ENCODE peak calls at places on chromosomes 4 and X, in seven cellular contexts. U is activated CD4-positive, CD25-positive, alpha-beta regulatory T cell; W is immature natural killer cell; I is HT-29; J is mucosa of gallbladder; Z is fibroblast of the conjunctiva; A is stimulated activated naive CD4-positive, alpha-beta T cell. T is an unnamed sample.

GRCh38 chr4:21507439-21507838 is 441.1 kb downstream of the KCNIP4 start:
- DNase-seq in U (no peak), I (peak), J (no peak), A (no peak), Z (peak), W (no peak), T (peak)

GRCh38 chr4:47213106-47213505 is 181.7 kb downstream of the GABRB1 start:
- DNase-seq in A (no peak), I (no peak), U (no peak), J (no peak), W (no peak), Z (no peak), T (no peak)

GRCh38 chrX:154132366-154132765 is 11.7 kb upstream of the OPN1LW start:
- DNase-seq in I (no peak), Z (no peak), U (no peak), J (no peak), W (no peak), A (no peak), T (no peak)

GRCh38 chrX:24838624-24839023 is 144.9 kb downstream of the POLA1 start:
- DNase-seq in Z (no peak), W (peak), I (peak), A (no peak), U (no peak), J (no peak), T (peak)

GRCh38 chr4:145099653-145100052 is 1.5 kb downstream of the ABCE1 start:
- DNase-seq in U (no peak), W (no peak), J (no peak), A (no peak), Z (no peak), I (peak), T (no peak)

GRCh38 chr4:67570537-67570936 is 12.0 kb downstream of the STAP1 start:
- DNase-seq in J (no peak), I (no peak), W (no peak), U (no peak), Z (no peak), A (no peak), T (no peak)

GRCh38 chr4:145216532-145216931 is 36.1 kb upstream of the OTUD4 start:
- DNase-seq in W (no peak), J (no peak), A (no peak), I (peak), Z (peak), U (no peak), T (peak)

GRCh38 chrX:69503228-69503834 is 795 bp upstream of the NALF2 start:
- DNase-seq in Z (no peak), U (no peak), I (no peak), W (no peak), A (no peak), J (no peak), T (no peak)

GRCh38 chrX:16771483-16772398 is 14.5 kb upstream of the TXLNG start:
- DNase-seq in I (peak), W (no peak), U (no peak), A (no peak), J (peak), Z (peak), T (peak)

GRCh38 chr4:107444-108429 is 16.6 kb upstream of the ZNF718 start:
- DNase-seq in I (no peak), J (no peak), W (no peak), U (no peak), Z (no peak), A (no peak), T (no peak)

GRCh38 chr4:7785017-7785416 is 154.6 kb downstream of the AFAP1 start:
- DNase-seq in A (no peak), U (no peak), I (no peak), Z (no peak), J (no peak), W (no peak), T (no peak)

GRCh38 chrX:102067966-102068723 is 57.3 kb upstream of the TCEAL2 start:
- DNase-seq in A (peak), Z (no peak), W (peak), J (peak), I (peak), U (no peak), T (peak)

GRCh38 chrX:125205918-125206665 is 113.6 kb upstream of the TEX13C start:
- DNase-seq in A (no peak), W (no peak), J (no peak), U (no peak), Z (no peak), I (no peak), T (no peak)

GRCh38 chr4:118917582-118917981 is 28.9 kb downstream of the SYNPO2 start:
- DNase-seq in A (no peak), J (no peak), Z (no peak), U (no peak), I (no peak), W (no peak), T (no peak)

GRCh38 chrX:18172970-18173369 is 47.7 kb downstream of the BEND2 start:
- DNase-seq in Z (no peak), A (no peak), I (no peak), J (no peak), U (no peak), W (no peak), T (no peak)

GRCh38 chr4:188127157-188127874 is 11.9 kb upstream of the TRIML1 start:
- DNase-seq in U (no peak), A (no peak), I (no peak), Z (peak), W (no peak), J (no peak), T (peak)

GRCh38 chrX:77014655-77015377 is 432.4 kb upstream of the FGF16 start:
- DNase-seq in U (no peak), I (peak), Z (no peak), J (no peak), W (no peak), A (no peak), T (peak)

GRCh38 chr4:7872264-7872771 is 67.3 kb downstream of the AFAP1 start:
- DNase-seq in A (no peak), W (no peak), Z (peak), U (no peak), J (no peak), I (no peak), T (no peak)

GRCh38 chrX:15334561-15334960 is 762 bp downstream of the PIGA start:
- DNase-seq in J (no peak), W (peak), U (no peak), Z (no peak), A (peak), I (peak), T (no peak)

GRCh38 chr4:15234101-15234500 is 193.7 kb upstream of the C1QTNF7 start:
- DNase-seq in J (no peak), A (no peak), W (peak), I (no peak), Z (no peak), U (no peak), T (no peak)

GRCh38 chr4:52915730-52916129 is 53.6 kb downstream of the RASL11B start:
- DNase-seq in I (no peak), Z (no peak), U (no peak), A (no peak), W (no peak), J (no peak), T (no peak)

GRCh38 chr4:158020175-158020574 is 152.7 kb downstream of the GASK1B start:
- DNase-seq in U (no peak), J (peak), A (no peak), Z (peak), I (peak), W (no peak), T (peak)

GRCh38 chr4:86530183-86530582 is 63.9 kb upstream of the PTPN13 start:
- DNase-seq in U (no peak), W (no peak), A (no peak), J (no peak), I (no peak), Z (no peak), T (no peak)

GRCh38 chrX:116240446-116240845 is 69.9 kb downstream of the AGTR2 start:
- DNase-seq in A (no peak), Z (no peak), I (peak), U (no peak), W (no peak), J (peak), T (no peak)

GRCh38 chr4:76782837-76783236 is 115.1 kb downstream of the SOWAHB start:
- DNase-seq in J (no peak), Z (no peak), W (no peak), I (peak), A (no peak), U (no peak), T (no peak)

GRCh38 chrX:136667446-136668168 is 19.6 kb downstream of the CD40LG start:
- DNase-seq in I (no peak), A (no peak), J (no peak), Z (no peak), U (no peak), W (no peak), T (no peak)

GRCh38 chr4:183136880-183137279 is 37.8 kb downstream of the WWC2 start:
- DNase-seq in I (no peak), U (no peak), W (no peak), J (no peak), Z (no peak), A (no peak), T (no peak)

GRCh38 chrX:2657532-2657931 is 33.6 kb upstream of the CD99 start:
- DNase-seq in Z (no peak), J (no peak), W (no peak), I (no peak), A (no peak), U (no peak), T (no peak)

GRCh38 chr4:145299380-145300076 is 119.1 kb upstream of the OTUD4 start:
- DNase-seq in Z (no peak), J (no peak), A (peak), W (peak), I (no peak), U (peak), T (peak)

GRCh38 chr4:23884261-23884660 is 5.6 kb downstream of the PPARGC1A start:
- DNase-seq in U (no peak), W (no peak), Z (no peak), A (no peak), I (no peak), J (no peak), T (no peak)

GRCh38 chr4:120616041-120616440 is 306.5 kb downstream of the PRDM5 start:
- DNase-seq in I (no peak), A (no peak), W (no peak), U (no peak), J (no peak), Z (no peak), T (no peak)

GRCh38 chrX:13520441-13520840 is 49.0 kb upstream of the EGFL6 start:
- DNase-seq in I (no peak), Z (no peak), U (no peak), W (no peak), A (no peak), J (no peak), T (no peak)

GRCh38 chr4:184860018-184860530 is 34.3 kb upstream of the ACSL1 start:
- DNase-seq in I (no peak), U (no peak), J (no peak), A (no peak), Z (no peak), W (no peak), T (no peak)